ENCODE peak calls at places on chromosome 7, in six cellular contexts. U, F, X, H, Q and B are unnamed samples.

GRCh38 chr7:150962743-150963399 is 15.2 kb downstream of the KCNH2 start:
- DNase-seq in F (peak), H (no peak), X (peak), Q (peak), U (peak), B (peak)

GRCh38 chr7:7841027-7841426 is 122.6 kb upstream of the RPA3 start:
- DNase-seq in Q (no peak), U (no peak), X (no peak), F (no peak), H (no peak), B (no peak)

GRCh38 chr7:75638607-75639070 is 100.1 kb downstream of the HIP1 start:
- DNase-seq in U (peak), H (no peak), X (no peak), F (peak), Q (peak), B (peak)

GRCh38 chr7:84237533-84238173 is 43.1 kb upstream of the SEMA3A start:
- DNase-seq in H (no peak), Q (no peak), X (no peak), U (peak), F (no peak), B (no peak)

GRCh38 chr7:77331938-77332695 is 84.0 kb downstream of the GSAP start:
- DNase-seq in F (peak), U (peak), X (peak), H (peak), Q (peak), B (peak)

GRCh38 chr7:141158562-141158961 is 84.7 kb downstream of the TMEM178B start:
- DNase-seq in H (peak), X (no peak), F (no peak), Q (peak), U (peak), B (no peak)

GRCh38 chr7:91285966-91286365 is 21.7 kb downstream of the FZD1 start:
- DNase-seq in F (no peak), X (no peak), H (no peak), U (no peak), Q (no peak), B (no peak)

GRCh38 chr7:29328050-29328449 is 133.5 kb downstream of the CHN2 start:
- DNase-seq in H (no peak), Q (no peak), U (no peak), F (no peak), X (no peak), B (no peak)

GRCh38 chr7:93006480-93007095 is 111.2 kb downstream of the SAMD9 start:
- DNase-seq in Q (no peak), H (no peak), X (no peak), U (no peak), F (no peak), B (no peak)

GRCh38 chr7:43868181-43868580 is 1.1 kb downstream of the MRPS24 start:
- DNase-seq in F (no peak), U (no peak), Q (no peak), X (no peak), H (no peak), B (no peak)

GRCh38 chr7:153130052-153130451 is 370.5 kb downstream of the ACTR3B start:
- DNase-seq in X (no peak), H (no peak), Q (no peak), F (no peak), U (no peak), B (no peak)

GRCh38 chr7:137003606-137004005 is 135.2 kb downstream of the CHRM2 start:
- DNase-seq in F (no peak), H (no peak), Q (peak), U (no peak), X (no peak), B (no peak)

GRCh38 chr7:29278362-29279070 is 83.9 kb downstream of the CHN2 start:
- DNase-seq in Q (peak), F (no peak), U (no peak), H (no peak), X (no peak), B (no peak)

GRCh38 chr7:101567231-101567630 is 61.9 kb downstream of the MYL10 start:
- DNase-seq in F (no peak), X (no peak), H (no peak), Q (peak), U (no peak), B (no peak)

GRCh38 chr7:46545790-46546189 is 624.7 kb upstream of the IGFBP3 start:
- DNase-seq in U (peak), X (no peak), Q (no peak), F (no peak), H (no peak), B (no peak)

GRCh38 chr7:11458736-11459483 is 373.1 kb downstream of the THSD7A start:
- DNase-seq in U (peak), H (no peak), Q (no peak), F (no peak), X (no peak), B (no peak)

GRCh38 chr7:44184221-44184873 is 4.9 kb downstream of the GCK start:
- DNase-seq in Q (peak), H (no peak), U (peak), F (no peak), X (no peak), B (no peak)